ENCODE peak calls at places on chromosome 20, in ten cellular contexts. One of them, this sample, is unnamed. For H3K27me3 and H3K36me3, the result is how much of the 10 kb centered on the place peaks cover.

GRCh38 chr20:4244700-4245485 is 229.5 kb upstream of the RNF24 start:
- DNase-seq in esophagus squamous epithelium: no peak
- DNase-seq in left lung: no peak
- DNase-seq in heart left ventricle: no peak
- DNase-seq in CD4-positive, alpha-beta memory T cell: no peak
- DNase-seq in tibial nerve: no peak
- DNase-seq in aorta: no peak
- DNase-seq in stomach: peak
- DNase-seq in astrocyte: no peak
- DNase-seq in Panc1: no peak
- DNase-seq in this sample: no peak

GRCh38 chr20:4053516-4053919 is 38.2 kb upstream of the RNF24 start:
- DNase-seq in esophagus squamous epithelium: no peak
- DNase-seq in heart left ventricle: no peak
- DNase-seq in tibial nerve: no peak
- DNase-seq in astrocyte: peak
- DNase-seq in CD4-positive, alpha-beta memory T cell: no peak
- DNase-seq in left lung: no peak
- DNase-seq in aorta: no peak
- DNase-seq in Panc1: no peak
- DNase-seq in stomach: no peak
- DNase-seq in this sample: no peak

GRCh38 chr20:4774209-4774608 is 52.5 kb downstream of the PRND start:
- DNase-seq in aorta: no peak
- DNase-seq in astrocyte: no peak
- DNase-seq in CD4-positive, alpha-beta memory T cell: no peak
- DNase-seq in tibial nerve: no peak
- DNase-seq in left lung: no peak
- DNase-seq in heart left ventricle: no peak
- DNase-seq in stomach: no peak
- DNase-seq in Panc1: no peak
- DNase-seq in esophagus squamous epithelium: no peak
- DNase-seq in this sample: no peak

GRCh38 chr20:31698803-31699718 is 23.6 kb downstream of the BCL2L1 start:
- DNase-seq in tibial nerve: no peak
- DNase-seq in astrocyte: peak
- DNase-seq in aorta: peak
- DNase-seq in esophagus squamous epithelium: no peak
- DNase-seq in stomach: peak
- DNase-seq in left lung: no peak
- DNase-seq in CD4-positive, alpha-beta memory T cell: no peak
- DNase-seq in Panc1: peak
- DNase-seq in heart left ventricle: peak
- DNase-seq in this sample: no peak

GRCh38 chr20:57708694-57709673 is 831 bp downstream of the PMEPA1 start:
- DNase-seq in CD4-positive, alpha-beta memory T cell: peak
- DNase-seq in stomach: no peak
- DNase-seq in astrocyte: no peak
- DNase-seq in left lung: no peak
- DNase-seq in heart left ventricle: peak
- DNase-seq in Panc1: no peak
- DNase-seq in esophagus squamous epithelium: no peak
- DNase-seq in aorta: peak
- DNase-seq in tibial nerve: no peak
- DNase-seq in this sample: peak

GRCh38 chr20:8363970-8364733 is 232.1 kb downstream of the PLCB1 start:
- DNase-seq in stomach: no peak
- DNase-seq in esophagus squamous epithelium: no peak
- DNase-seq in tibial nerve: no peak
- DNase-seq in astrocyte: no peak
- DNase-seq in heart left ventricle: no peak
- DNase-seq in Panc1: no peak
- DNase-seq in CD4-positive, alpha-beta memory T cell: no peak
- DNase-seq in aorta: no peak
- DNase-seq in left lung: no peak
- DNase-seq in this sample: no peak

GRCh38 chr20:51456511-51457280 is 85.8 kb downstream of the NFATC2 start:
- DNase-seq in aorta: peak
- DNase-seq in CD4-positive, alpha-beta memory T cell: no peak
- DNase-seq in astrocyte: peak
- DNase-seq in esophagus squamous epithelium: peak
- DNase-seq in tibial nerve: peak
- DNase-seq in left lung: peak
- DNase-seq in Panc1: peak
- DNase-seq in stomach: peak
- DNase-seq in heart left ventricle: peak
- DNase-seq in this sample: peak

GRCh38 chr20:1417273-1417672 is 24.4 kb upstream of the FKBP1A start:
- DNase-seq in Panc1: no peak
- DNase-seq in CD4-positive, alpha-beta memory T cell: no peak
- DNase-seq in esophagus squamous epithelium: no peak
- DNase-seq in heart left ventricle: no peak
- DNase-seq in aorta: no peak
- DNase-seq in astrocyte: peak
- DNase-seq in stomach: no peak
- DNase-seq in tibial nerve: no peak
- DNase-seq in left lung: no peak
- DNase-seq in this sample: no peak

GRCh38 chr20:53993310-53993709 is 77.1 kb downstream of the BCAS1 start:
- DNase-seq in stomach: no peak
- DNase-seq in esophagus squamous epithelium: no peak
- DNase-seq in CD4-positive, alpha-beta memory T cell: no peak
- DNase-seq in astrocyte: no peak
- DNase-seq in tibial nerve: no peak
- DNase-seq in left lung: no peak
- DNase-seq in aorta: no peak
- DNase-seq in Panc1: no peak
- DNase-seq in heart left ventricle: no peak
- DNase-seq in this sample: no peak

GRCh38 chr20:53995949-53996348 is 74.4 kb downstream of the BCAS1 start:
- DNase-seq in left lung: no peak
- DNase-seq in esophagus squamous epithelium: no peak
- DNase-seq in astrocyte: no peak
- DNase-seq in stomach: no peak
- DNase-seq in aorta: no peak
- DNase-seq in heart left ventricle: no peak
- DNase-seq in CD4-positive, alpha-beta memory T cell: no peak
- DNase-seq in Panc1: no peak
- DNase-seq in tibial nerve: no peak
- DNase-seq in this sample: no peak

GRCh38 chr20:53990768-53991472 is 79.5 kb downstream of the BCAS1 start:
- DNase-seq in esophagus squamous epithelium: no peak
- DNase-seq in stomach: no peak
- DNase-seq in Panc1: no peak
- DNase-seq in CD4-positive, alpha-beta memory T cell: no peak
- DNase-seq in tibial nerve: no peak
- DNase-seq in astrocyte: no peak
- DNase-seq in left lung: no peak
- DNase-seq in heart left ventricle: no peak
- DNase-seq in aorta: no peak
- DNase-seq in this sample: no peak

GRCh38 chr20:53996584-53997486 is 73.6 kb downstream of the BCAS1 start:
- DNase-seq in aorta: no peak
- DNase-seq in astrocyte: no peak
- DNase-seq in esophagus squamous epithelium: no peak
- DNase-seq in tibial nerve: no peak
- DNase-seq in stomach: no peak
- DNase-seq in left lung: no peak
- DNase-seq in Panc1: no peak
- DNase-seq in CD4-positive, alpha-beta memory T cell: no peak
- DNase-seq in heart left ventricle: no peak
- DNase-seq in this sample: no peak

DNA sequence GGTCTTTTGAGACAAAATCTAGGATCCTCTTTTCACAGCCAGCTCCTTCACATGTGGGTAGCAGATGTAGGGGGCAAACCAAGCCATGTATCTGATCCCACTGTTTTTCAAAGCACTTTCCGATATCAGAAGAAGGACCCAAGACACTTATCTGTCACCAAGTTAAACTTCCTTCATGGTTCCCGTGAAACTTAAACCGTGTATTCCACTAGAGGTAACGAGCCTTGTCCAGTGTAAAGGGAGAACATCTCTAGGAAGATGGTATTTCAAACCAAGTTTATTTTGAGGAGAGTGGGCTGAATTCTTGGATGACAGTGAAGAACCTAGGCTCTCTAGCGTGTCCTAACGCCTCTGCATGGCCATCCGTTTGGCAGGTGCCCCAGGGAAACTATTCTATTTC is 76.3 kb downstream of the BCAS1 start:
- DNase-seq in left lung: no peak
- DNase-seq in heart left ventricle: no peak
- DNase-seq in CD4-positive, alpha-beta memory T cell: no peak
- DNase-seq in Panc1: no peak
- DNase-seq in stomach: no peak
- DNase-seq in astrocyte: no peak
- DNase-seq in aorta: no peak
- DNase-seq in tibial nerve: no peak
- DNase-seq in esophagus squamous epithelium: no peak
- DNase-seq in this sample: no peak
- H3K27me3 ChIP-seq in left lung: under half
- H3K27me3 ChIP-seq in heart left ventricle: under half
- H3K27me3 ChIP-seq in CD4-positive, alpha-beta memory T cell: under half
- H3K27me3 ChIP-seq in Panc1: under half
- H3K27me3 ChIP-seq in stomach: under half
- H3K27me3 ChIP-seq in astrocyte: under half
- H3K27me3 ChIP-seq in aorta: under half
- H3K27me3 ChIP-seq in tibial nerve: under half
- H3K27me3 ChIP-seq in esophagus squamous epithelium: under half
- H3K27me3 ChIP-seq in this sample: under half

GRCh38 chr20:44618318-44618731 is 33.2 kb downstream of the ADA start:
- DNase-seq in left lung: no peak
- DNase-seq in heart left ventricle: no peak
- DNase-seq in tibial nerve: no peak
- DNase-seq in stomach: peak
- DNase-seq in astrocyte: no peak
- DNase-seq in esophagus squamous epithelium: no peak
- DNase-seq in CD4-positive, alpha-beta memory T cell: peak
- DNase-seq in Panc1: no peak
- DNase-seq in aorta: peak
- DNase-seq in this sample: peak

GRCh38 chr20:44616604-44616964 is 34.2 kb downstream of the PKIG start:
- DNase-seq in CD4-positive, alpha-beta memory T cell: no peak
- DNase-seq in esophagus squamous epithelium: no peak
- DNase-seq in aorta: peak
- DNase-seq in stomach: peak
- DNase-seq in Panc1: no peak
- DNase-seq in heart left ventricle: peak
- DNase-seq in astrocyte: no peak
- DNase-seq in left lung: no peak
- DNase-seq in tibial nerve: no peak
- DNase-seq in this sample: peak

GRCh38 chr20:44614525-44614924 is 32.1 kb downstream of the PKIG start:
- DNase-seq in Panc1: no peak
- DNase-seq in esophagus squamous epithelium: no peak
- DNase-seq in astrocyte: no peak
- DNase-seq in stomach: no peak
- DNase-seq in CD4-positive, alpha-beta memory T cell: no peak
- DNase-seq in left lung: no peak
- DNase-seq in tibial nerve: no peak
- DNase-seq in aorta: peak
- DNase-seq in heart left ventricle: peak
- DNase-seq in this sample: peak

GRCh38 chr20:44615169-44615791 is 32.9 kb downstream of the PKIG start:
- DNase-seq in stomach: no peak
- DNase-seq in esophagus squamous epithelium: no peak
- DNase-seq in left lung: no peak
- DNase-seq in CD4-positive, alpha-beta memory T cell: no peak
- DNase-seq in astrocyte: peak
- DNase-seq in aorta: peak
- DNase-seq in Panc1: no peak
- DNase-seq in tibial nerve: no peak
- DNase-seq in heart left ventricle: peak
- DNase-seq in this sample: peak

DNA sequence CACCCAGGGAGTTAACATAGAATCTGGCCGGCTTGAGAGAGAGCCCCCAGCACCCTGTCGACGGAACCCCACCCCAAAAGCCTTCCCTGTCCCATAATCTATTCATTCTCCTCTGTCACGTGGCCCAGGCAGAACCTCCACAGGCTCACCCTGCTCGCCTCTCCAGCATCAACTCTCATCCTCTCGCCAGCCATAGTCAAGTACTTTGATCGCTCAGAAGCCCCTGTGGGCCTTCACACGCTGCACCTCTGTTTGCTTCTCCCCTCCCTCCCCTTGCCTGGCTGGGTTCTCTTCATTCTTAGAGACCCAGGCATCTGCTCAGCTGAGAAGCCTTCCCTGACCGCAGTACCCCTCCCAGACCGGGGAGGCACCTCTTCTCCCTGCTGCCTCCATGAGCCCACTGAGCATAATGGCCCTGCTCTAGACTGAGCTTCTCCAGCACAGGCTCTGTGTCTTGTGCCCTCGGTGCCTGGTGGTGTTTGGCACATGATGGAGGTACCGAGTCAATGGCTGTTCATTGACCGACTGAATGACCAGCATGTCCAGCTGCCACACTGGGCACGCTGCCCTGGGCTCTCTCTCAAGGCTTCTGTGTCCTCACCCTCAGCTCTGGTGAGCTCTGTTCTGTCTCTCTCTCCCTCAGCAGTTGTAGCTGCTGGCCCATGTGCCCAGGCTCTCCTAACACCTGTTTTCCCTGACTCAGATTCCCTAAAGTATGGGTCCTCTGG is 33.7 kb downstream of the PKIG start:
- DNase-seq in left lung: no peak
- DNase-seq in stomach: no peak
- DNase-seq in esophagus squamous epithelium: no peak
- DNase-seq in astrocyte: no peak
- DNase-seq in heart left ventricle: no peak
- DNase-seq in aorta: peak
- DNase-seq in CD4-positive, alpha-beta memory T cell: no peak
- DNase-seq in Panc1: no peak
- DNase-seq in tibial nerve: no peak
- DNase-seq in this sample: peak
- H3K36me3 ChIP-seq in left lung: half or more
- H3K36me3 ChIP-seq in stomach: half or more
- H3K36me3 ChIP-seq in esophagus squamous epithelium: under half
- H3K36me3 ChIP-seq in astrocyte: under half
- H3K36me3 ChIP-seq in heart left ventricle: under half
- H3K36me3 ChIP-seq in aorta: under half
- H3K36me3 ChIP-seq in CD4-positive, alpha-beta memory T cell: under half
- H3K36me3 ChIP-seq in Panc1: under half
- H3K36me3 ChIP-seq in tibial nerve: half or more
- H3K36me3 ChIP-seq in this sample: half or more

GRCh38 chr20:54708229-54708628 is 232.8 kb downstream of the DOK5 start:
- DNase-seq in CD4-positive, alpha-beta memory T cell: no peak
- DNase-seq in esophagus squamous epithelium: no peak
- DNase-seq in left lung: no peak
- DNase-seq in tibial nerve: no peak
- DNase-seq in stomach: no peak
- DNase-seq in astrocyte: no peak
- DNase-seq in Panc1: no peak
- DNase-seq in heart left ventricle: no peak
- DNase-seq in aorta: no peak
- DNase-seq in this sample: no peak

GRCh38 chr20:54711061-54711460 is 235.7 kb downstream of the DOK5 start:
- DNase-seq in esophagus squamous epithelium: no peak
- DNase-seq in heart left ventricle: no peak
- DNase-seq in CD4-positive, alpha-beta memory T cell: no peak
- DNase-seq in stomach: no peak
- DNase-seq in aorta: no peak
- DNase-seq in Panc1: no peak
- DNase-seq in tibial nerve: no peak
- DNase-seq in left lung: no peak
- DNase-seq in astrocyte: no peak
- DNase-seq in this sample: no peak

GRCh38 chr20:54704032-54704635 is 228.7 kb downstream of the DOK5 start:
- DNase-seq in heart left ventricle: no peak
- DNase-seq in astrocyte: no peak
- DNase-seq in Panc1: no peak
- DNase-seq in CD4-positive, alpha-beta memory T cell: no peak
- DNase-seq in stomach: no peak
- DNase-seq in tibial nerve: no peak
- DNase-seq in aorta: no peak
- DNase-seq in left lung: no peak
- DNase-seq in esophagus squamous epithelium: no peak
- DNase-seq in this sample: no peak

GRCh38 chr20:54706581-54706980 is 231.2 kb downstream of the DOK5 start:
- DNase-seq in Panc1: no peak
- DNase-seq in esophagus squamous epithelium: no peak
- DNase-seq in stomach: no peak
- DNase-seq in heart left ventricle: no peak
- DNase-seq in tibial nerve: no peak
- DNase-seq in aorta: no peak
- DNase-seq in astrocyte: no peak
- DNase-seq in left lung: no peak
- DNase-seq in CD4-positive, alpha-beta memory T cell: no peak
- DNase-seq in this sample: no peak
- H3K4me3 ChIP-seq in Panc1: no peak
- H3K4me3 ChIP-seq in esophagus squamous epithelium: no peak
- H3K4me3 ChIP-seq in stomach: no peak
- H3K4me3 ChIP-seq in heart left ventricle: no peak
- H3K4me3 ChIP-seq in tibial nerve: no peak
- H3K4me3 ChIP-seq in aorta: no peak
- H3K4me3 ChIP-seq in astrocyte: no peak
- H3K4me3 ChIP-seq in left lung: no peak
- H3K4me3 ChIP-seq in CD4-positive, alpha-beta memory T cell: no peak
- H3K4me3 ChIP-seq in this sample: no peak

DNA sequence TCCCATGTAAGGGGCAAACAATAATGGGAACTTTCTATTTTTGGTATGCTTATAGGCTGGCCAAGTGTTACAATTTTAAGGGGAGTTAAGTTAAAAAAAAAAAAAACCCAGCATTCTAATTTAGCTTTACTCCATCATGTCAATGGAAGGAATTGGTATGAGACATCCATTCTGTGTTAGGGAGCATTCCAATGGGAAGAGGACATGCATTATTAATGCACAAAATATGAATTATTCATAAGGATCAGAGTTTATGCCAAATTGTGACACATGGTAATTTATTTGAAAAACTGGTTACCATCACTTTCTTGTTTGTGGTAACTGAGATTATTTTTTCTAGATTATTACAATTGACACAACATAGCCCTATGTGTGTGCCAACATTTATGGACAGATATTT is 2.2 kb downstream of the DOK5 start:
- DNase-seq in astrocyte: peak
- DNase-seq in heart left ventricle: no peak
- DNase-seq in left lung: no peak
- DNase-seq in aorta: no peak
- DNase-seq in esophagus squamous epithelium: no peak
- DNase-seq in Panc1: no peak
- DNase-seq in tibial nerve: no peak
- DNase-seq in CD4-positive, alpha-beta memory T cell: no peak
- DNase-seq in stomach: no peak
- DNase-seq in this sample: no peak
- H3K27me3 ChIP-seq in astrocyte: under half
- H3K27me3 ChIP-seq in heart left ventricle: under half
- H3K27me3 ChIP-seq in left lung: under half
- H3K27me3 ChIP-seq in aorta: under half
- H3K27me3 ChIP-seq in esophagus squamous epithelium: half or more
- H3K27me3 ChIP-seq in Panc1: under half
- H3K27me3 ChIP-seq in tibial nerve: under half
- H3K27me3 ChIP-seq in CD4-positive, alpha-beta memory T cell: under half
- H3K27me3 ChIP-seq in stomach: under half
- H3K27me3 ChIP-seq in this sample: half or more